ENCODE peak calls at places on chromosomes 3 and 15, in nine cellular contexts. One of them, this sample, is unnamed.

GRCh38 chr3:102230057-102230456 is 204.8 kb upstream of the ZPLD1 start:
- DNase-seq in suprapubic skin: no peak
- DNase-seq in OCI-LY7: peak
- DNase-seq in colonic mucosa: no peak
- DNase-seq in adrenal gland: no peak
- DNase-seq in prostate gland: no peak
- DNase-seq in cardiac fibroblast: no peak
- DNase-seq in left ventricle myocardium inferior: no peak
- DNase-seq in transverse colon: no peak
- DNase-seq in this sample: no peak

GRCh38 chr3:125051205-125051604 is 4.6 kb downstream of the HEG1 start:
- DNase-seq in adrenal gland: no peak
- DNase-seq in suprapubic skin: no peak
- DNase-seq in left ventricle myocardium inferior: no peak
- DNase-seq in colonic mucosa: no peak
- DNase-seq in OCI-LY7: no peak
- DNase-seq in prostate gland: no peak
- DNase-seq in transverse colon: no peak
- DNase-seq in cardiac fibroblast: no peak
- DNase-seq in this sample: no peak

GRCh38 chr15:51759557-51760070 is 8.2 kb downstream of the TMOD2 start:
- DNase-seq in suprapubic skin: no peak
- DNase-seq in transverse colon: peak
- DNase-seq in colonic mucosa: peak
- DNase-seq in OCI-LY7: no peak
- DNase-seq in cardiac fibroblast: peak
- DNase-seq in left ventricle myocardium inferior: peak
- DNase-seq in prostate gland: no peak
- DNase-seq in adrenal gland: peak
- DNase-seq in this sample: no peak

GRCh38 chr15:87871738-87872315 is 384.7 kb downstream of the NTRK3 start:
- DNase-seq in adrenal gland: no peak
- DNase-seq in prostate gland: no peak
- DNase-seq in transverse colon: no peak
- DNase-seq in left ventricle myocardium inferior: no peak
- DNase-seq in suprapubic skin: no peak
- DNase-seq in cardiac fibroblast: peak
- DNase-seq in OCI-LY7: no peak
- DNase-seq in colonic mucosa: no peak
- DNase-seq in this sample: no peak

GRCh38 chr3:110533089-110533488 is 538.5 kb upstream of the NECTIN3 start:
- DNase-seq in transverse colon: no peak
- DNase-seq in prostate gland: no peak
- DNase-seq in colonic mucosa: no peak
- DNase-seq in cardiac fibroblast: peak
- DNase-seq in left ventricle myocardium inferior: no peak
- DNase-seq in OCI-LY7: no peak
- DNase-seq in suprapubic skin: no peak
- DNase-seq in adrenal gland: peak
- DNase-seq in this sample: no peak

GRCh38 chr15:76866716-76867321 is 38.3 kb downstream of the SCAPER start:
- DNase-seq in colonic mucosa: no peak
- DNase-seq in left ventricle myocardium inferior: no peak
- DNase-seq in OCI-LY7: peak
- DNase-seq in cardiac fibroblast: peak
- DNase-seq in adrenal gland: no peak
- DNase-seq in suprapubic skin: no peak
- DNase-seq in transverse colon: no peak
- DNase-seq in prostate gland: no peak
- DNase-seq in this sample: no peak

GRCh38 chr3:88824646-88825303 is 282.6 kb upstream of the EPHA3 start:
- DNase-seq in prostate gland: no peak
- DNase-seq in adrenal gland: no peak
- DNase-seq in cardiac fibroblast: peak
- DNase-seq in suprapubic skin: no peak
- DNase-seq in transverse colon: no peak
- DNase-seq in colonic mucosa: no peak
- DNase-seq in left ventricle myocardium inferior: no peak
- DNase-seq in OCI-LY7: no peak
- DNase-seq in this sample: no peak

GRCh38 chr3:79019137-79019923 is 748.5 kb downstream of the ROBO1 start:
- DNase-seq in left ventricle myocardium inferior: peak
- DNase-seq in cardiac fibroblast: peak
- DNase-seq in prostate gland: peak
- DNase-seq in colonic mucosa: peak
- DNase-seq in OCI-LY7: no peak
- DNase-seq in adrenal gland: peak
- DNase-seq in suprapubic skin: peak
- DNase-seq in transverse colon: peak
- DNase-seq in this sample: peak

GRCh38 chr3:184186184-184186901 is at the start of gene ABCF3:
- DNase-seq in colonic mucosa: peak
- DNase-seq in cardiac fibroblast: peak
- DNase-seq in left ventricle myocardium inferior: peak
- DNase-seq in adrenal gland: peak
- DNase-seq in OCI-LY7: peak
- DNase-seq in prostate gland: no peak
- DNase-seq in suprapubic skin: no peak
- DNase-seq in transverse colon: peak
- DNase-seq in this sample: peak

GRCh38 chr15:50718700-50719125 is 32.1 kb upstream of the TRPM7 start:
- DNase-seq in transverse colon: no peak
- DNase-seq in prostate gland: no peak
- DNase-seq in OCI-LY7: no peak
- DNase-seq in colonic mucosa: no peak
- DNase-seq in left ventricle myocardium inferior: no peak
- DNase-seq in adrenal gland: no peak
- DNase-seq in suprapubic skin: no peak
- DNase-seq in cardiac fibroblast: no peak
- DNase-seq in this sample: no peak

GRCh38 chr3:40071683-40072238 is 237.7 kb upstream of the EIF1B start:
- DNase-seq in prostate gland: no peak
- DNase-seq in suprapubic skin: no peak
- DNase-seq in cardiac fibroblast: no peak
- DNase-seq in adrenal gland: no peak
- DNase-seq in colonic mucosa: peak
- DNase-seq in transverse colon: peak
- DNase-seq in left ventricle myocardium inferior: no peak
- DNase-seq in OCI-LY7: no peak
- DNase-seq in this sample: no peak

GRCh38 chr3:128486692-128487537 is 6.1 kb downstream of the GATA2 start:
- DNase-seq in suprapubic skin: no peak
- DNase-seq in prostate gland: no peak
- DNase-seq in adrenal gland: no peak
- DNase-seq in transverse colon: no peak
- DNase-seq in colonic mucosa: no peak
- DNase-seq in left ventricle myocardium inferior: no peak
- DNase-seq in OCI-LY7: no peak
- DNase-seq in cardiac fibroblast: no peak
- DNase-seq in this sample: peak

GRCh38 chr15:63319065-63319464 is 41.7 kb downstream of the APH1B start:
- DNase-seq in suprapubic skin: no peak
- DNase-seq in transverse colon: no peak
- DNase-seq in cardiac fibroblast: no peak
- DNase-seq in OCI-LY7: no peak
- DNase-seq in left ventricle myocardium inferior: no peak
- DNase-seq in adrenal gland: no peak
- DNase-seq in prostate gland: no peak
- DNase-seq in colonic mucosa: no peak
- DNase-seq in this sample: no peak

GRCh38 chr3:149393355-149394165 is 16.1 kb upstream of the TM4SF1 start:
- DNase-seq in OCI-LY7: peak
- DNase-seq in prostate gland: no peak
- DNase-seq in transverse colon: peak
- DNase-seq in adrenal gland: peak
- DNase-seq in left ventricle myocardium inferior: peak
- DNase-seq in suprapubic skin: no peak
- DNase-seq in cardiac fibroblast: peak
- DNase-seq in colonic mucosa: peak
- DNase-seq in this sample: no peak

GRCh38 chr3:170301404-170301803 is 56.1 kb upstream of the SKIL start:
- DNase-seq in adrenal gland: no peak
- DNase-seq in transverse colon: no peak
- DNase-seq in left ventricle myocardium inferior: no peak
- DNase-seq in colonic mucosa: no peak
- DNase-seq in prostate gland: no peak
- DNase-seq in OCI-LY7: peak
- DNase-seq in cardiac fibroblast: peak
- DNase-seq in suprapubic skin: no peak
- DNase-seq in this sample: no peak

DNA sequence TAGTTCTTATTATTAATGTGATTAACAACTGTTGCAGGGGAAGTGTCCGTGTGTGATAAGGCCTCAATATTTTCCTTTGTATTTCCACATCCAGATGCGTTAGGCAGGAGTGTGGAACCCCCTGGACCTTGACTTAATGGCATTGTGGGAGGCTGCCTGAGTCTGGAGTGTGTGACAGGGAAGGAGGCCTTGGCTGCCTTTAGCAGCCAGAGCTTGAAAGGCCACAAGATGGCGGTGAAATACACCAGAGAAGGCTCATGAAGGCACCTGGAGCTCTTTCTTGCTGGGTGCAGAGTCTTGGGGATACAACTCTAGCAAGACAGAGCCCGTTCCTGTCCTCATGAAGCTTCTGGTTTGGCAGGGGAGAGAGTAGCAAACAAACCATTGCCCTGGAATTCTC is 36.9 kb downstream of the POLR2M start:
- DNase-seq in transverse colon: no peak
- DNase-seq in suprapubic skin: no peak
- DNase-seq in adrenal gland: no peak
- DNase-seq in left ventricle myocardium inferior: no peak
- DNase-seq in colonic mucosa: no peak
- DNase-seq in prostate gland: no peak
- DNase-seq in OCI-LY7: peak
- DNase-seq in cardiac fibroblast: no peak
- DNase-seq in this sample: no peak
- TF ChIP-seq CTCF in transverse colon: no peak
- TF ChIP-seq CTCF in suprapubic skin: no peak
- TF ChIP-seq CTCF in adrenal gland: no peak
- TF ChIP-seq CTCF in left ventricle myocardium inferior: peak
- TF ChIP-seq CTCF in colonic mucosa: no peak
- TF ChIP-seq CTCF in prostate gland: no peak
- TF ChIP-seq CTCF in OCI-LY7: peak
- TF ChIP-seq CTCF in cardiac fibroblast: no peak
- TF ChIP-seq CTCF in this sample: peak

DNA sequence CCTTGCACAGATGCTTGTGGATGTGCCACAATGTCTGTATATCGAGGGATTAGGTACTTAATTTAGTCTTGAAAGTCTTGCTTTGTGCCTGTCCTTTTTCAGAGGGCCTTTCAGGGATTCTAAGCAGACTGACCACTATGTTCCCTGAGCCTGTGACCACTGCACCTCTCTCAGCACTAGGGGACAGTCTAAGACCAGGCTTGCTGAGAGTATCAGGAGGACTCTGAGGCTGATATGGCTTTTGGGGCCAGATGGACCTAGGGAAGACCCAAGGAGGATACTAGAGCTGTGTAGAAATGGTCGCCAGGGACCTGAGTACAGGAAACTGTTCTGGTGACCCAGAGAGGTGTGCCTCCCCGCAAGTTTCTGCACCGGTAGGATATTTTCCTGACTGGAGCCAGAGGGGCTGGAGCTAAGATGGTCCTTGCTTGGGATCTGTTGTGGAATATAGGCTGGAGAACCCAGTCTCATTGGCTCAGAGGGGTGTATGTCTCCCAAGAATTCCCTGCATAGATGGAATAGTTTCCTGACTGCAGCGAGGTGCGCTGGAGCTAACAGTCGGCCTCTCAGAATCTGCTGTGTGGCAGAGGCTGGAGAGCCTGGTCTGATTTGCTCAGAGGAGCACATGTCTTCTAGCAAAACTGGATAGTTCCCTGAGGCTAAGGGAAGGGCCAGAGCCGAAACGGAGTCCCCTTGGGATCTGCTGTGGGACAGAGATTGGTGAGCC is 213.2 kb upstream of the DCBLD2 start:
- DNase-seq in OCI-LY7: peak
- DNase-seq in prostate gland: no peak
- DNase-seq in suprapubic skin: no peak
- DNase-seq in adrenal gland: peak
- DNase-seq in colonic mucosa: no peak
- DNase-seq in transverse colon: no peak
- DNase-seq in left ventricle myocardium inferior: no peak
- DNase-seq in cardiac fibroblast: peak
- DNase-seq in this sample: no peak
- TF ChIP-seq CTCF in OCI-LY7: peak
- TF ChIP-seq CTCF in prostate gland: no peak
- TF ChIP-seq CTCF in suprapubic skin: no peak
- TF ChIP-seq CTCF in adrenal gland: peak
- TF ChIP-seq CTCF in colonic mucosa: no peak
- TF ChIP-seq CTCF in transverse colon: no peak
- TF ChIP-seq CTCF in left ventricle myocardium inferior: peak
- TF ChIP-seq CTCF in cardiac fibroblast: peak
- TF ChIP-seq CTCF in this sample: peak

GRCh38 chr3:17217588-17217987 is 332.8 kb downstream of the PLCL2 start:
- DNase-seq in cardiac fibroblast: no peak
- DNase-seq in prostate gland: no peak
- DNase-seq in OCI-LY7: no peak
- DNase-seq in suprapubic skin: no peak
- DNase-seq in colonic mucosa: no peak
- DNase-seq in adrenal gland: no peak
- DNase-seq in left ventricle myocardium inferior: no peak
- DNase-seq in transverse colon: no peak
- DNase-seq in this sample: no peak

GRCh38 chr3:17218587-17218986 is 333.8 kb downstream of the PLCL2 start:
- DNase-seq in adrenal gland: no peak
- DNase-seq in cardiac fibroblast: no peak
- DNase-seq in suprapubic skin: no peak
- DNase-seq in transverse colon: no peak
- DNase-seq in prostate gland: no peak
- DNase-seq in left ventricle myocardium inferior: no peak
- DNase-seq in colonic mucosa: no peak
- DNase-seq in OCI-LY7: no peak
- DNase-seq in this sample: no peak

GRCh38 chr3:17227472-17227871 is 342.7 kb downstream of the PLCL2 start:
- DNase-seq in OCI-LY7: no peak
- DNase-seq in adrenal gland: no peak
- DNase-seq in transverse colon: no peak
- DNase-seq in left ventricle myocardium inferior: no peak
- DNase-seq in prostate gland: no peak
- DNase-seq in colonic mucosa: no peak
- DNase-seq in cardiac fibroblast: no peak
- DNase-seq in suprapubic skin: no peak
- DNase-seq in this sample: no peak

GRCh38 chr3:17219593-17219992 is 334.8 kb downstream of the PLCL2 start:
- DNase-seq in left ventricle myocardium inferior: no peak
- DNase-seq in adrenal gland: no peak
- DNase-seq in OCI-LY7: no peak
- DNase-seq in cardiac fibroblast: no peak
- DNase-seq in transverse colon: no peak
- DNase-seq in suprapubic skin: no peak
- DNase-seq in colonic mucosa: no peak
- DNase-seq in prostate gland: no peak
- DNase-seq in this sample: no peak

GRCh38 chr3:17221529-17221928 is 336.8 kb downstream of the PLCL2 start:
- DNase-seq in prostate gland: no peak
- DNase-seq in OCI-LY7: no peak
- DNase-seq in adrenal gland: no peak
- DNase-seq in left ventricle myocardium inferior: no peak
- DNase-seq in suprapubic skin: no peak
- DNase-seq in transverse colon: no peak
- DNase-seq in colonic mucosa: no peak
- DNase-seq in cardiac fibroblast: no peak
- DNase-seq in this sample: no peak
- TF ChIP-seq CTCF in prostate gland: no peak
- TF ChIP-seq CTCF in OCI-LY7: no peak
- TF ChIP-seq CTCF in adrenal gland: no peak
- TF ChIP-seq CTCF in left ventricle myocardium inferior: no peak
- TF ChIP-seq CTCF in suprapubic skin: no peak
- TF ChIP-seq CTCF in transverse colon: no peak
- TF ChIP-seq CTCF in colonic mucosa: no peak
- TF ChIP-seq CTCF in cardiac fibroblast: no peak
- TF ChIP-seq CTCF in this sample: no peak

GRCh38 chr3:126212629-126213375 is 32.4 kb upstream of the ALDH1L1 start:
- DNase-seq in prostate gland: peak
- DNase-seq in colonic mucosa: no peak
- DNase-seq in OCI-LY7: no peak
- DNase-seq in adrenal gland: peak
- DNase-seq in left ventricle myocardium inferior: peak
- DNase-seq in suprapubic skin: no peak
- DNase-seq in transverse colon: peak
- DNase-seq in cardiac fibroblast: peak
- DNase-seq in this sample: no peak
- TF ChIP-seq CTCF in prostate gland: peak
- TF ChIP-seq CTCF in colonic mucosa: no peak
- TF ChIP-seq CTCF in OCI-LY7: peak
- TF ChIP-seq CTCF in adrenal gland: peak
- TF ChIP-seq CTCF in left ventricle myocardium inferior: peak
- TF ChIP-seq CTCF in suprapubic skin: no peak
- TF ChIP-seq CTCF in transverse colon: peak
- TF ChIP-seq CTCF in cardiac fibroblast: peak
- TF ChIP-seq CTCF in this sample: peak